ENCODE peak calls at places on chromosomes 7 and 10, in five cellular contexts. V, L, E, A and X are unnamed samples.

GRCh38 chr7:114922652-114923402 is 933 bp downstream of the MDFIC start:
- DNase-seq in V (peak; percentile 64), L (peak; percentile 81), E (no peak), A (no peak), X (peak; percentile 40)

GRCh38 chr10:132313865-132314264 is 6.1 kb upstream of the STK32C start:
- DNase-seq in V (no peak), L (no peak), E (no peak), A (no peak), X (no peak)

GRCh38 chr10:74388801-74389200 is 237.8 kb downstream of the ADK start:
- DNase-seq in V (no peak), L (no peak), E (no peak), A (no peak), X (no peak)

GRCh38 chr7:32506266-32507054 is 11.2 kb downstream of the AVL9 start:
- DNase-seq in V (no peak), L (peak; percentile 39), E (no peak), A (no peak), X (no peak)

GRCh38 chr7:22196429-22196828 is 160.5 kb downstream of the RAPGEF5 start:
- DNase-seq in V (no peak), L (no peak), E (no peak), A (no peak), X (no peak)

GRCh38 chr7:115085421-115085820 is 163.5 kb downstream of the MDFIC start:
- DNase-seq in V (no peak), L (peak; percentile 71), E (no peak), A (no peak), X (no peak)

GRCh38 chr10:119755446-119755845 is 29.6 kb downstream of the INPP5F start:
- DNase-seq in V (no peak), L (no peak), E (no peak), A (no peak), X (no peak)

GRCh38 chr10:50928190-50928552 is 42.7 kb upstream of the A1CF start:
- DNase-seq in V (no peak), L (peak; percentile 55), E (no peak), A (no peak), X (no peak)

GRCh38 chr10:100184426-100185219 is 1.2 kb downstream of the ERLIN1 start:
- DNase-seq in V (no peak), L (peak; percentile 44), E (no peak), A (no peak), X (no peak)

GRCh38 chr10:23359692-23360380 is 15.2 kb upstream of the C10orf67 start:
- DNase-seq in V (no peak), L (no peak), E (no peak), A (no peak), X (no peak)

GRCh38 chr10:23362069-23362830 is 17.7 kb upstream of the C10orf67 start:
- DNase-seq in V (no peak), L (no peak), E (no peak), A (no peak), X (no peak)

GRCh38 chr10:23361665-23362064 is 17.1 kb upstream of the C10orf67 start:
- DNase-seq in V (no peak), L (no peak), E (no peak), A (no peak), X (no peak)

GRCh38 chr10:23354630-23355343 is 10.2 kb upstream of the C10orf67 start:
- DNase-seq in V (no peak), L (no peak), E (no peak), A (no peak), X (no peak)

DNA sequence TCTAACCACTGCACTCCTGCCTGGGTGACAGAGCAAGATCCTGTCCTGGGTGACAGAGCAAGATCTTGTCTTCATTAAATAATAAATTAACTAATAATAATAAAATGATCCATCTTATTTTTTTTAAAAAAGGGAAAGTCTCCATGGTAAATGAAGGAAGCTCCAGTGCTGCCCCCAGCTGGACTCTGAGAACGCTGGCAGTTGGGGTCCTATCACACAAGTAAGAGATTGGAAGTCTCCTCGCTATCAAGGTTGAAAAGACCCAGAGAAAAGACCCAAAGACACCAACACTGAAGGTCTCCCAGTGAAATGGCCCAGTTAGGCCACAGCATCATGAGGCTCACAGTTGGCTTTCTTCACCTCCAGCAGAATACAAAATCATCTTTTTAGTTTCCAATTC is 13.8 kb upstream of the C10orf67 start:
- DNase-seq in V (no peak), L (no peak), E (no peak), A (no peak), X (no peak)
- TF ChIP-seq CTCF in V (no peak), L (no peak), E (peak; percentile 18), A (no peak), X (no peak)

DNA sequence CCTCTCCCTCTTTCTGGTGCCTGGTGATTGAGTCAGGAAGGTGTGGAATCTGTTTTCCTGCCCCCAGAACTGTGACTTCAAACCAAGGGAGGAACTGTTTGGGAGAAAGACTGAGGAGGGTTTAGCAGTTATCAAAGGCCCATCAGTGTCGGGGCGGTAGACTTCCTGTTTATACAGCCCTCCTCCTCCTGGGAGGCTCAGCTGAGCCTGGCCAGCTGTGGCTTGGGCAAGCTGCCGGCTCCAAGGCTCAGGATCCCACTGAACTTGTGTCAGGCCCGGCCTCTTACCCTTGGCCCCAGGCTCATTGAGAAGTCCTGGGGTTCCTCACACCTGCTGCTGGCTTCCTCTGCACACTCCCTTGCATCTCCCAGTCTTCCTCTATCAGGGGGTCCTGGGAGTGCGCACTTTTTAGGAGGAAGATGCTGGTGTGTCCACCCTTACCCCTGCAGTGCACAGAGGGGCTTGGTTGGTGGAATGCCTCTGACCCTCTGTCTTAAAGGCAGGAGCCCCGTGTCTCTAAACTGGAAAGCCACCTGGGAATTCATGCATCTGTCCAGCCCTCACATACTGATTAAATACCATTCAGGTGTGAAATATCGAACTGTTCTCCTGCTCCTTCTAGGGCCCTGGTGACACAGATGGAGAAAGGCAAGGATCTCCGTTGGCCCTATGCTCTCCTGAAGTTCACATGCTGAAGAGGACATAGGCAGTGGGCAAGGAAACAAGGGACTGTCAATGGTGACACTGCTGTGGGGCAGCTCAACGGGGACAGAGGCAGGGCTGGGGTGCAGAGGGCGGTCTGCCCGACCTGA is 32.4 kb downstream of the CXCL12 start:
- DNase-seq in V (no peak), L (no peak), E (peak; percentile 6), A (no peak), X (peak; percentile 51)
- H3K4me3 ChIP-seq in V (no peak overlapping the region), L (no peak overlapping the region), E (no peak overlapping the region), A (no peak overlapping the region), X (no peak overlapping the region)

GRCh38 chr7:111098011-111098925 is 7.3 kb downstream of the LRRN3 start:
- DNase-seq in V (peak; percentile 40), L (peak; percentile 73), E (no peak), A (no peak), X (peak; percentile 24)
- TF ChIP-seq CTCF in V (peak; percentile 43), L (peak; percentile 86), E (peak; percentile 45), A (peak; percentile 17), X (peak; percentile 58)

GRCh38 chr10:71980181-71981023 is 16.2 kb downstream of the CHST3 start:
- DNase-seq in V (no peak), L (no peak), E (no peak), A (no peak), X (no peak)

GRCh38 chr10:71978476-71978875 is 14.3 kb downstream of the CHST3 start:
- DNase-seq in V (no peak), L (no peak), E (no peak), A (no peak), X (no peak)

GRCh38 chr10:71981024-71981867 is 17.1 kb downstream of the CHST3 start:
- DNase-seq in V (peak; percentile 65), L (no peak), E (no peak), A (no peak), X (no peak)

GRCh38 chr10:71978988-71979691 is 14.9 kb downstream of the CHST3 start:
- DNase-seq in V (no peak), L (no peak), E (no peak), A (no peak), X (no peak)

GRCh38 chr10:71979692-71980062 is 15.5 kb downstream of the CHST3 start:
- DNase-seq in V (no peak), L (no peak), E (no peak), A (no peak), X (peak; percentile 13)
- H3K4me3 ChIP-seq in V (no peak overlapping the region), L (no peak overlapping the region), E (no peak overlapping the region), A (no peak overlapping the region), X (no peak overlapping the region)

GRCh38 chr10:106565546-106565945 is 599.0 kb downstream of the SORCS1 start:
- DNase-seq in V (no peak), L (peak; percentile 78), E (no peak), A (no peak), X (no peak)
- TF ChIP-seq CTCF in V (no peak), L (no peak), E (no peak), A (no peak), X (no peak)

GRCh38 chr10:43816351-43817321 is 168.0 kb upstream of the ZNF32 start:
- DNase-seq in V (no peak), L (peak; percentile 50), E (no peak), A (no peak), X (no peak)
- H3K4me3 ChIP-seq in V (no peak overlapping the region), L (peak overlapping the region; percentile 25), E (no peak overlapping the region), A (no peak overlapping the region), X (no peak overlapping the region)

GRCh38 chr10:25522946-25523608 is 348.3 kb downstream of the GPR158 start:
- DNase-seq in V (peak; percentile 31), L (peak; percentile 21), E (no peak), A (no peak), X (no peak)
- TF ChIP-seq CTCF in V (no peak), L (peak; percentile 37), E (peak; percentile 40), A (no peak), X (peak; percentile 11)

GRCh38 chr10:49257159-49257558 is 41.8 kb upstream of the C10orf71 start:
- DNase-seq in V (no peak), L (no peak), E (no peak), A (no peak), X (no peak)
- H3K4me3 ChIP-seq in V (no peak overlapping the region), L (no peak overlapping the region), E (no peak overlapping the region), A (no peak overlapping the region), X (no peak overlapping the region)